ENCODE peak calls at places on chromosome 22, in seven cellular contexts. One of them, this sample, is unnamed.

GRCh38 chr22:47396105-47396504 is 633.7 kb downstream of the TBC1D22A start:
- DNase-seq in omental fat pad: no peak
- DNase-seq in D721Med: no peak
- DNase-seq in AG09309: no peak
- DNase-seq in esophagus squamous epithelium: no peak
- DNase-seq in heart right ventricle: no peak
- DNase-seq in pancreas: no peak
- DNase-seq in this sample: no peak

GRCh38 chr22:49431559-49431958 is 396.1 kb downstream of the BRD1 start:
- DNase-seq in omental fat pad: no peak
- DNase-seq in D721Med: no peak
- DNase-seq in AG09309: no peak
- DNase-seq in esophagus squamous epithelium: no peak
- DNase-seq in heart right ventricle: no peak
- DNase-seq in pancreas: no peak
- DNase-seq in this sample: no peak

GRCh38 chr22:44455963-44456358 is 42.1 kb downstream of the RTL6 start:
- DNase-seq in omental fat pad: no peak
- DNase-seq in D721Med: no peak
- DNase-seq in AG09309: no peak
- DNase-seq in esophagus squamous epithelium: no peak
- DNase-seq in heart right ventricle: no peak
- DNase-seq in pancreas: no peak
- DNase-seq in this sample: no peak

GRCh38 chr22:46935506-46936377 is 173.3 kb downstream of the TBC1D22A start:
- DNase-seq in omental fat pad: no peak
- DNase-seq in D721Med: no peak
- DNase-seq in AG09309: no peak
- DNase-seq in esophagus squamous epithelium: no peak
- DNase-seq in heart right ventricle: peak; percentile 13
- DNase-seq in pancreas: peak; percentile 10
- DNase-seq in this sample: peak; percentile 29

GRCh38 chr22:44380716-44381500 is 68.2 kb upstream of the SHISAL1 start:
- DNase-seq in omental fat pad: peak; percentile 8
- DNase-seq in D721Med: no peak
- DNase-seq in AG09309: no peak
- DNase-seq in esophagus squamous epithelium: no peak
- DNase-seq in heart right ventricle: no peak
- DNase-seq in pancreas: no peak
- DNase-seq in this sample: no peak

GRCh38 chr22:47309946-47310345 is 547.5 kb downstream of the TBC1D22A start:
- DNase-seq in omental fat pad: no peak
- DNase-seq in D721Med: no peak
- DNase-seq in AG09309: no peak
- DNase-seq in esophagus squamous epithelium: no peak
- DNase-seq in heart right ventricle: no peak
- DNase-seq in pancreas: no peak
- DNase-seq in this sample: no peak

GRCh38 chr22:48239461-48240164 is 1477.2 kb downstream of the TBC1D22A start:
- DNase-seq in omental fat pad: no peak
- DNase-seq in D721Med: no peak
- DNase-seq in AG09309: no peak
- DNase-seq in esophagus squamous epithelium: no peak
- DNase-seq in heart right ventricle: no peak
- DNase-seq in pancreas: no peak
- DNase-seq in this sample: no peak

GRCh38 chr22:17419348-17419747 is 50.1 kb downstream of the CECR2 start:
- DNase-seq in omental fat pad: no peak
- DNase-seq in D721Med: no peak
- DNase-seq in AG09309: no peak
- DNase-seq in esophagus squamous epithelium: no peak
- DNase-seq in heart right ventricle: no peak
- DNase-seq in pancreas: no peak
- DNase-seq in this sample: no peak

GRCh38 chr22:45768490-45768889 is 96.9 kb downstream of the ATXN10 start:
- DNase-seq in omental fat pad: no peak
- DNase-seq in D721Med: no peak
- DNase-seq in AG09309: no peak
- DNase-seq in esophagus squamous epithelium: no peak
- DNase-seq in heart right ventricle: no peak
- DNase-seq in pancreas: no peak
- DNase-seq in this sample: no peak

GRCh38 chr22:44698531-44699421 is 3.2 kb upstream of the PRR5 start:
- DNase-seq in omental fat pad: no peak
- DNase-seq in D721Med: no peak
- DNase-seq in AG09309: peak; percentile 96
- DNase-seq in esophagus squamous epithelium: no peak
- DNase-seq in heart right ventricle: no peak
- DNase-seq in pancreas: no peak
- DNase-seq in this sample: no peak

GRCh38 chr22:49825944-49826602 is 1.6 kb downstream of the BRD1 start:
- DNase-seq in omental fat pad: no peak
- DNase-seq in D721Med: no peak
- DNase-seq in AG09309: no peak
- DNase-seq in esophagus squamous epithelium: no peak
- DNase-seq in heart right ventricle: no peak
- DNase-seq in pancreas: no peak
- DNase-seq in this sample: peak; percentile 63

GRCh38 chr22:30201970-30202369 is 44.6 kb downstream of the LIF start:
- DNase-seq in omental fat pad: no peak
- DNase-seq in D721Med: no peak
- DNase-seq in AG09309: no peak
- DNase-seq in esophagus squamous epithelium: no peak
- DNase-seq in heart right ventricle: no peak
- DNase-seq in pancreas: no peak
- DNase-seq in this sample: peak; percentile 66

GRCh38 chr22:35910013-35910860 is 118.4 kb downstream of the RBFOX2 start:
- DNase-seq in omental fat pad: no peak
- DNase-seq in D721Med: no peak
- DNase-seq in AG09309: no peak
- DNase-seq in esophagus squamous epithelium: no peak
- DNase-seq in heart right ventricle: no peak
- DNase-seq in pancreas: no peak
- DNase-seq in this sample: no peak

DNA sequence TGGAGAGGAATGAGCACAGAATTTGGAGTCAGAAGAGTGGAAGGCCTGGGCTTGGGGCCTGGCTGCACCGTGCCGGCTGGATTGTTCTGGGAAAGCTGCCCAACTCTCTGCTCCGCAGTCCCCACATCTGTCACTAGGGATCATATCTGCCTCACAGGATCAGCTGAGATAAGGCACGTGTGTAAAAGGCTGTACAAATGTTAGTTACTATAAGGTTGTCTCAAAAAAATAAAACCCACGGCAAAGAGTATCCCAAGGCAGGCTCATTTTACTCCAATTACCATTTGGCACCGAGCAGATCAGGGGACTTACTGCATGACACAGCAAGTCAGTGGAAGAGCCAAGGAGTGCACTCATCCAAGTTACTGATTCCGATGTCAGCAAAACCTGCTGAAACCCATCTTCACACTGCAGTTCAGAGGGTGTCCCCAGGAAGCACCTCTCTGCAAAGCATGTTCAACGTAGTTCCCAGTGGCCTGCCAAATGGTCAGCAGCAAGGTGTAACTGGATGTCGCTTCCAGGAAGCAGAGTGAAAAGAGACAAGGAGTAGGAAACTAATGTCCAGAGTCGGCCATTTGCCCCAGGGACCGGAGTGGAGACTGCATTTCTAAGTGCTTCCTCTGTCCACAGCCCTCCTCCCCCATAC is 18.1 kb upstream of the MRTFA start:
- DNase-seq in omental fat pad: no peak
- DNase-seq in D721Med: no peak
- DNase-seq in AG09309: peak; percentile 39
- DNase-seq in esophagus squamous epithelium: no peak
- DNase-seq in heart right ventricle: peak; percentile 77
- DNase-seq in pancreas: peak; percentile 41
- DNase-seq in this sample: peak; percentile 71
- TF ChIP-seq CTCF in omental fat pad: no peak
- TF ChIP-seq CTCF in D721Med: peak; percentile 40
- TF ChIP-seq CTCF in AG09309: peak; percentile 38
- TF ChIP-seq CTCF in esophagus squamous epithelium: no peak
- TF ChIP-seq CTCF in heart right ventricle: peak; percentile 49
- TF ChIP-seq CTCF in pancreas: no peak
- TF ChIP-seq CTCF in this sample: peak; percentile 47

GRCh38 chr22:20109411-20110358 is 6.2 kb upstream of the RANBP1 start:
- DNase-seq in omental fat pad: no peak
- DNase-seq in D721Med: no peak
- DNase-seq in AG09309: no peak
- DNase-seq in esophagus squamous epithelium: no peak
- DNase-seq in heart right ventricle: no peak
- DNase-seq in pancreas: no peak
- DNase-seq in this sample: no peak

GRCh38 chr22:20112623-20113511 is 3.0 kb upstream of the RANBP1 start:
- DNase-seq in omental fat pad: no peak
- DNase-seq in D721Med: no peak
- DNase-seq in AG09309: no peak
- DNase-seq in esophagus squamous epithelium: no peak
- DNase-seq in heart right ventricle: no peak
- DNase-seq in pancreas: no peak
- DNase-seq in this sample: no peak

GRCh38 chr22:20110359-20110985 is 5.4 kb upstream of the RANBP1 start:
- DNase-seq in omental fat pad: no peak
- DNase-seq in D721Med: no peak
- DNase-seq in AG09309: no peak
- DNase-seq in esophagus squamous epithelium: no peak
- DNase-seq in heart right ventricle: no peak
- DNase-seq in pancreas: no peak
- DNase-seq in this sample: no peak

GRCh38 chr22:20111689-20112622 is 3.9 kb upstream of the RANBP1 start:
- DNase-seq in omental fat pad: no peak
- DNase-seq in D721Med: no peak
- DNase-seq in AG09309: no peak
- DNase-seq in esophagus squamous epithelium: no peak
- DNase-seq in heart right ventricle: no peak
- DNase-seq in pancreas: peak; percentile 70
- DNase-seq in this sample: no peak

GRCh38 chr22:20111045-20111688 is 4.7 kb upstream of the RANBP1 start:
- DNase-seq in omental fat pad: no peak
- DNase-seq in D721Med: no peak
- DNase-seq in AG09309: no peak
- DNase-seq in esophagus squamous epithelium: no peak
- DNase-seq in heart right ventricle: no peak
- DNase-seq in pancreas: no peak
- DNase-seq in this sample: peak; percentile 32
- TF ChIP-seq CTCF in omental fat pad: no peak
- TF ChIP-seq CTCF in D721Med: peak; percentile 24
- TF ChIP-seq CTCF in AG09309: peak; percentile 47
- TF ChIP-seq CTCF in esophagus squamous epithelium: no peak
- TF ChIP-seq CTCF in heart right ventricle: peak; percentile 23
- TF ChIP-seq CTCF in pancreas: no peak
- TF ChIP-seq CTCF in this sample: peak; percentile 39

GRCh38 chr22:37731804-37732471 is 35.1 kb downstream of the TRIOBP start:
- DNase-seq in omental fat pad: no peak
- DNase-seq in D721Med: no peak
- DNase-seq in AG09309: no peak
- DNase-seq in esophagus squamous epithelium: no peak
- DNase-seq in heart right ventricle: no peak
- DNase-seq in pancreas: no peak
- DNase-seq in this sample: no peak
- TF ChIP-seq CTCF in omental fat pad: no peak
- TF ChIP-seq CTCF in D721Med: no peak
- TF ChIP-seq CTCF in AG09309: no peak
- TF ChIP-seq CTCF in esophagus squamous epithelium: no peak
- TF ChIP-seq CTCF in heart right ventricle: no peak
- TF ChIP-seq CTCF in pancreas: no peak
- TF ChIP-seq CTCF in this sample: peak; percentile 20

GRCh38 chr22:43263645-43264514 is 76.9 kb upstream of the TTLL12 start:
- DNase-seq in omental fat pad: no peak
- DNase-seq in D721Med: no peak
- DNase-seq in AG09309: peak; percentile 5
- DNase-seq in esophagus squamous epithelium: no peak
- DNase-seq in heart right ventricle: peak; percentile 62
- DNase-seq in pancreas: peak; percentile 51
- DNase-seq in this sample: peak; percentile 76
- TF ChIP-seq CTCF in omental fat pad: no peak
- TF ChIP-seq CTCF in D721Med: no peak
- TF ChIP-seq CTCF in AG09309: no peak
- TF ChIP-seq CTCF in esophagus squamous epithelium: no peak
- TF ChIP-seq CTCF in heart right ventricle: no peak
- TF ChIP-seq CTCF in pancreas: no peak
- TF ChIP-seq CTCF in this sample: no peak

GRCh38 chr22:20551805-20552449 is 44.5 kb downstream of the MED15 start:
- DNase-seq in omental fat pad: no peak
- DNase-seq in D721Med: no peak
- DNase-seq in AG09309: no peak
- DNase-seq in esophagus squamous epithelium: no peak
- DNase-seq in heart right ventricle: peak; percentile 46
- DNase-seq in pancreas: peak; percentile 79
- DNase-seq in this sample: no peak
- TF ChIP-seq CTCF in omental fat pad: no peak
- TF ChIP-seq CTCF in D721Med: no peak
- TF ChIP-seq CTCF in AG09309: peak; percentile 60
- TF ChIP-seq CTCF in esophagus squamous epithelium: no peak
- TF ChIP-seq CTCF in heart right ventricle: peak; percentile 52
- TF ChIP-seq CTCF in pancreas: peak; percentile 32
- TF ChIP-seq CTCF in this sample: no peak

GRCh38 chr22:23681026-23681809 is 9.6 kb upstream of the RGL4 start:
- DNase-seq in omental fat pad: no peak
- DNase-seq in D721Med: no peak
- DNase-seq in AG09309: no peak
- DNase-seq in esophagus squamous epithelium: no peak
- DNase-seq in heart right ventricle: no peak
- DNase-seq in pancreas: no peak
- DNase-seq in this sample: no peak
- TF ChIP-seq CTCF in omental fat pad: no peak
- TF ChIP-seq CTCF in D721Med: no peak
- TF ChIP-seq CTCF in AG09309: no peak
- TF ChIP-seq CTCF in esophagus squamous epithelium: no peak
- TF ChIP-seq CTCF in heart right ventricle: no peak
- TF ChIP-seq CTCF in pancreas: no peak
- TF ChIP-seq CTCF in this sample: no peak

This sample was measured in epithelial cell of esophagus.